ENCODE peak calls at places on chromosome 22, in seven cellular contexts. F is activated naive CD8-positive, alpha-beta T cell treated with anti-CD3 and anti-CD28 coated beads, Interleukin-2, amount 10 ng/mL, durations not matched to agents 7 days and 5 days; N is GM12891; T is HTR-8/SVneo; C is nephron progenitor cell; R is AG08395; X is NCI-H524 treated with DMSO at 0.1 percent for 48 hours. I is an unnamed sample.

GRCh38 chr22:24497879-24498278 is 2.7 kb downstream of the UPB1 start:
- DNase-seq in F (no peak), N (no peak), T (no peak), C (no peak), R (no peak), X (no peak), I (peak)

GRCh38 chr22:48021946-48022345 is 1259.5 kb downstream of the TBC1D22A start:
- DNase-seq in F (no peak), N (no peak), T (no peak), C (no peak), R (no peak), X (peak), I (no peak)

GRCh38 chr22:45585437-45585755 is 82.7 kb downstream of the FBLN1 start:
- DNase-seq in F (no peak), N (no peak), T (no peak), C (no peak), R (peak), X (no peak), I (peak)

GRCh38 chr22:45977551-45978274 is 751 bp upstream of the WNT7B start:
- DNase-seq in F (no peak), N (no peak), T (no peak), C (no peak), R (no peak), X (no peak), I (no peak)

GRCh38 chr22:35480627-35481565 is 59.7 kb upstream of the RASD2 start:
- DNase-seq in F (no peak), N (no peak), T (no peak), C (no peak), R (peak), X (peak), I (no peak)

GRCh38 chr22:28034760-28035401 is 115.8 kb upstream of the PITPNB start:
- DNase-seq in F (no peak), N (no peak), T (no peak), C (no peak), R (peak), X (peak), I (peak)

GRCh38 chr22:41478891-41479521 is 10.1 kb downstream of the ACO2 start:
- DNase-seq in F (no peak), N (no peak), T (no peak), C (no peak), R (no peak), X (peak), I (peak)

GRCh38 chr22:19811811-19812771 is 42.6 kb downstream of the GNB1L start:
- DNase-seq in F (no peak), N (no peak), T (no peak), C (no peak), R (no peak), X (no peak), I (no peak)

GRCh38 chr22:42892571-42893316 is 35.7 kb upstream of the ARFGAP3 start:
- DNase-seq in F (no peak), N (no peak), T (no peak), C (no peak), R (no peak), X (no peak), I (no peak)

GRCh38 chr22:30175743-30176288 is 70.7 kb downstream of the LIF start:
- DNase-seq in F (no peak), N (no peak), T (no peak), C (no peak), R (no peak), X (no peak), I (no peak)

GRCh38 chr22:27651486-27651885 is 150.1 kb downstream of the MN1 start:
- DNase-seq in F (no peak), N (no peak), T (no peak), C (no peak), R (no peak), X (no peak), I (no peak)

GRCh38 chr22:46381142-46381541 is 45.6 kb downstream of the TRMU start:
- DNase-seq in F (no peak), N (no peak), T (no peak), C (no peak), R (no peak), X (no peak), I (peak)

GRCh38 chr22:50151571-50152537 is 18.7 kb upstream of the PANX2 start:
- DNase-seq in F (no peak), N (no peak), T (no peak), C (no peak), R (no peak), X (no peak), I (no peak)

GRCh38 chr22:20412474-20413216 is 18.7 kb downstream of the ZNF74 start:
- DNase-seq in F (no peak), N (no peak), T (no peak), C (no peak), R (no peak), X (no peak), I (no peak)